ENCODE peak calls at places on chromosomes 2 and 18, in eight cellular contexts. P, I, K, T, Q, C, O and B are unnamed samples.

GRCh38 chr18:68494802-68495560 is 219.9 kb downstream of the TMX3 start:
- DNase-seq in Q (no peak), I (no peak), T (no peak), O (peak), P (no peak), C (peak), K (no peak), B (peak)

GRCh38 chr18:26089247-26090129 is 925 bp downstream of the SS18 start:
- DNase-seq in T (no peak), O (no peak), Q (peak), I (peak), C (no peak), P (no peak), K (no peak), B (no peak)

GRCh38 chr2:155368934-155369333 is 670.4 kb downstream of the KCNJ3 start:
- DNase-seq in T (no peak), P (no peak), C (no peak), I (no peak), Q (peak), K (no peak), O (no peak), B (no peak)

GRCh38 chr2:74740395-74741075 is 86.5 kb downstream of the SEMA4F start:
- DNase-seq in K (no peak), T (peak), O (peak), I (no peak), C (peak), P (no peak), Q (no peak), B (peak)

GRCh38 chr18:34695300-34695699 is 14.8 kb upstream of the DTNA start:
- DNase-seq in K (no peak), P (no peak), I (no peak), O (no peak), C (no peak), Q (peak), T (no peak), B (no peak)

GRCh38 chr18:4068552-4069158 is 386.5 kb downstream of the DLGAP1 start:
- DNase-seq in I (peak), C (peak), K (no peak), T (no peak), P (peak), O (peak), Q (peak), B (no peak)

GRCh38 chr18:35240664-35241522 is at the start of gene ZNF397:
- DNase-seq in O (peak), T (peak), P (peak), K (peak), Q (peak), I (peak), C (peak), B (peak)

GRCh38 chr2:111930875-111931274 is 32.5 kb downstream of the MERTK start:
- DNase-seq in T (peak), O (no peak), Q (no peak), K (no peak), C (peak), I (no peak), P (no peak), B (no peak)

GRCh38 chr2:73851274-73851673 is 22.5 kb downstream of the STAMBP start:
- DNase-seq in C (no peak), T (no peak), K (no peak), O (no peak), I (no peak), P (no peak), Q (peak), B (no peak)

GRCh38 chr2:181948227-181948626 is 37.4 kb upstream of the PPP1R1C start:
- DNase-seq in P (no peak), I (no peak), T (no peak), O (no peak), K (no peak), C (no peak), Q (no peak), B (no peak)

GRCh38 chr2:2586068-2586776 is 255.1 kb upstream of the MYT1L start:
- DNase-seq in Q (no peak), C (no peak), K (no peak), O (no peak), P (no peak), I (no peak), T (no peak), B (no peak)

GRCh38 chr18:21853972-21854563 is 113.5 kb downstream of the MIB1 start:
- DNase-seq in O (no peak), T (no peak), C (no peak), P (no peak), K (no peak), Q (peak), I (no peak), B (no peak)

GRCh38 chr2:9952286-9952737 is 819 bp downstream of the GRHL1 start:
- DNase-seq in P (no peak), O (no peak), Q (peak), T (no peak), I (no peak), C (no peak), K (no peak), B (no peak)